ENCODE peak calls at places on chromosomes 3 and 15, in four cellular contexts. One of them, this sample, is unnamed.

GRCh38 chr3:40691598-40691905 is 166.8 kb downstream of the ZNF621 start:
- DNase-seq in effector CD4-positive, alpha-beta T cell: no peak
- DNase-seq in NB4: no peak
- DNase-seq in neural crest cell: no peak
- DNase-seq in this sample: peak

GRCh38 chr3:169489775-169490546 is 173.6 kb downstream of the MECOM start:
- DNase-seq in neural crest cell: no peak
- DNase-seq in NB4: no peak
- DNase-seq in effector CD4-positive, alpha-beta T cell: no peak
- DNase-seq in this sample: no peak

GRCh38 chr3:53230789-53231188 is 25.0 kb downstream of the TKT start:
- DNase-seq in neural crest cell: no peak
- DNase-seq in NB4: no peak
- DNase-seq in effector CD4-positive, alpha-beta T cell: no peak
- DNase-seq in this sample: no peak

GRCh38 chr3:12796171-12797123 is at the start of gene CAND2:
- DNase-seq in effector CD4-positive, alpha-beta T cell: peak
- DNase-seq in NB4: peak
- DNase-seq in neural crest cell: peak
- DNase-seq in this sample: peak

GRCh38 chr3:107999215-107999775 is 91.5 kb downstream of the CD47 start:
- DNase-seq in effector CD4-positive, alpha-beta T cell: no peak
- DNase-seq in NB4: no peak
- DNase-seq in neural crest cell: no peak
- DNase-seq in this sample: peak

GRCh38 chr3:125916376-125916978 is 52.5 kb upstream of the ROPN1B start:
- DNase-seq in effector CD4-positive, alpha-beta T cell: peak
- DNase-seq in neural crest cell: peak
- DNase-seq in NB4: peak
- DNase-seq in this sample: peak

GRCh38 chr3:15899438-15899837 is 101.7 kb upstream of the ANKRD28 start:
- DNase-seq in effector CD4-positive, alpha-beta T cell: no peak
- DNase-seq in neural crest cell: no peak
- DNase-seq in NB4: peak
- DNase-seq in this sample: peak

GRCh38 chr15:64856429-64857145 is 14.9 kb downstream of the PLEKHO2 start:
- DNase-seq in effector CD4-positive, alpha-beta T cell: no peak
- DNase-seq in neural crest cell: peak
- DNase-seq in NB4: no peak
- DNase-seq in this sample: peak

GRCh38 chr3:152508705-152509104 is 240.0 kb downstream of the MBNL1 start:
- DNase-seq in NB4: peak
- DNase-seq in effector CD4-positive, alpha-beta T cell: no peak
- DNase-seq in neural crest cell: no peak
- DNase-seq in this sample: no peak

This sample was measured in LHCN-M2.